ENCODE peak calls at places on chromosome 3, in four cellular contexts. One of them, this sample, is unnamed.

GRCh38 chr3:16743276-16743675 is 138.1 kb upstream of the DAZL start:
- DNase-seq in brain microvascular endothelial cell: no peak
- DNase-seq in activated naive CD4-positive, alpha-beta T cell treated with anti-CD3 and anti-CD28 coated beads, Interleukin-2, amount 10 ng/mL, durations not matched to agents 7 days and 5 days: no peak
- DNase-seq in posterior cingulate gyrus: no peak
- DNase-seq in this sample: no peak

GRCh38 chr3:8886556-8886955 is 76.7 kb downstream of the RAD18 start:
- DNase-seq in brain microvascular endothelial cell: peak
- DNase-seq in activated naive CD4-positive, alpha-beta T cell treated with anti-CD3 and anti-CD28 coated beads, Interleukin-2, amount 10 ng/mL, durations not matched to agents 7 days and 5 days: no peak
- DNase-seq in posterior cingulate gyrus: no peak
- DNase-seq in this sample: no peak

GRCh38 chr3:72485649-72486048 is 362.6 kb downstream of the SHQ1 start:
- DNase-seq in brain microvascular endothelial cell: no peak
- DNase-seq in activated naive CD4-positive, alpha-beta T cell treated with anti-CD3 and anti-CD28 coated beads, Interleukin-2, amount 10 ng/mL, durations not matched to agents 7 days and 5 days: no peak
- DNase-seq in posterior cingulate gyrus: no peak
- DNase-seq in this sample: no peak

GRCh38 chr3:43951813-43952212 is 261.1 kb downstream of the ABHD5 start:
- DNase-seq in brain microvascular endothelial cell: no peak
- DNase-seq in activated naive CD4-positive, alpha-beta T cell treated with anti-CD3 and anti-CD28 coated beads, Interleukin-2, amount 10 ng/mL, durations not matched to agents 7 days and 5 days: no peak
- DNase-seq in posterior cingulate gyrus: no peak
- DNase-seq in this sample: no peak

GRCh38 chr3:61155701-61156292 is 95.5 kb downstream of the FHIT start:
- DNase-seq in brain microvascular endothelial cell: no peak
- DNase-seq in activated naive CD4-positive, alpha-beta T cell treated with anti-CD3 and anti-CD28 coated beads, Interleukin-2, amount 10 ng/mL, durations not matched to agents 7 days and 5 days: no peak
- DNase-seq in posterior cingulate gyrus: no peak
- DNase-seq in this sample: no peak

GRCh38 chr3:128094295-128095151 is 29.1 kb downstream of the RUVBL1 start:
- DNase-seq in brain microvascular endothelial cell: peak
- DNase-seq in activated naive CD4-positive, alpha-beta T cell treated with anti-CD3 and anti-CD28 coated beads, Interleukin-2, amount 10 ng/mL, durations not matched to agents 7 days and 5 days: no peak
- DNase-seq in posterior cingulate gyrus: no peak
- DNase-seq in this sample: no peak

GRCh38 chr3:149343951-149344350 is 10.5 kb upstream of the TM4SF18 start:
- DNase-seq in brain microvascular endothelial cell: no peak
- DNase-seq in activated naive CD4-positive, alpha-beta T cell treated with anti-CD3 and anti-CD28 coated beads, Interleukin-2, amount 10 ng/mL, durations not matched to agents 7 days and 5 days: no peak
- DNase-seq in posterior cingulate gyrus: no peak
- DNase-seq in this sample: no peak

GRCh38 chr3:58755153-58755552 is 88.6 kb upstream of the FAM3D start:
- DNase-seq in brain microvascular endothelial cell: no peak
- DNase-seq in activated naive CD4-positive, alpha-beta T cell treated with anti-CD3 and anti-CD28 coated beads, Interleukin-2, amount 10 ng/mL, durations not matched to agents 7 days and 5 days: no peak
- DNase-seq in posterior cingulate gyrus: no peak
- DNase-seq in this sample: no peak

GRCh38 chr3:4326868-4327267 is 23.7 kb downstream of the SETMAR start:
- DNase-seq in brain microvascular endothelial cell: no peak
- DNase-seq in activated naive CD4-positive, alpha-beta T cell treated with anti-CD3 and anti-CD28 coated beads, Interleukin-2, amount 10 ng/mL, durations not matched to agents 7 days and 5 days: no peak
- DNase-seq in posterior cingulate gyrus: no peak
- DNase-seq in this sample: no peak

GRCh38 chr3:169658311-169658931 is 5.1 kb downstream of the MECOM start:
- DNase-seq in brain microvascular endothelial cell: no peak
- DNase-seq in activated naive CD4-positive, alpha-beta T cell treated with anti-CD3 and anti-CD28 coated beads, Interleukin-2, amount 10 ng/mL, durations not matched to agents 7 days and 5 days: no peak
- DNase-seq in posterior cingulate gyrus: peak
- DNase-seq in this sample: no peak

GRCh38 chr3:169104541-169104940 is 559.0 kb downstream of the MECOM start:
- DNase-seq in brain microvascular endothelial cell: peak
- DNase-seq in activated naive CD4-positive, alpha-beta T cell treated with anti-CD3 and anti-CD28 coated beads, Interleukin-2, amount 10 ng/mL, durations not matched to agents 7 days and 5 days: no peak
- DNase-seq in posterior cingulate gyrus: no peak
- DNase-seq in this sample: no peak

GRCh38 chr3:174439621-174440349 is 419.3 kb upstream of the NAALADL2 start:
- DNase-seq in brain microvascular endothelial cell: peak
- DNase-seq in activated naive CD4-positive, alpha-beta T cell treated with anti-CD3 and anti-CD28 coated beads, Interleukin-2, amount 10 ng/mL, durations not matched to agents 7 days and 5 days: no peak
- DNase-seq in posterior cingulate gyrus: no peak
- DNase-seq in this sample: no peak

GRCh38 chr3:123605789-123606234 is 21.0 kb upstream of the HACD2 start:
- DNase-seq in brain microvascular endothelial cell: no peak
- DNase-seq in activated naive CD4-positive, alpha-beta T cell treated with anti-CD3 and anti-CD28 coated beads, Interleukin-2, amount 10 ng/mL, durations not matched to agents 7 days and 5 days: no peak
- DNase-seq in posterior cingulate gyrus: no peak
- DNase-seq in this sample: no peak

GRCh38 chr3:152176241-152176640 is 92.5 kb upstream of the MBNL1 start:
- DNase-seq in brain microvascular endothelial cell: peak
- DNase-seq in activated naive CD4-positive, alpha-beta T cell treated with anti-CD3 and anti-CD28 coated beads, Interleukin-2, amount 10 ng/mL, durations not matched to agents 7 days and 5 days: no peak
- DNase-seq in posterior cingulate gyrus: no peak
- DNase-seq in this sample: no peak

GRCh38 chr3:187955076-187955952 is 198.6 kb upstream of the LPP start:
- DNase-seq in brain microvascular endothelial cell: peak
- DNase-seq in activated naive CD4-positive, alpha-beta T cell treated with anti-CD3 and anti-CD28 coated beads, Interleukin-2, amount 10 ng/mL, durations not matched to agents 7 days and 5 days: no peak
- DNase-seq in posterior cingulate gyrus: no peak
- DNase-seq in this sample: no peak

GRCh38 chr3:44114142-44114541 is 127.5 kb upstream of the TOPAZ1 start:
- DNase-seq in brain microvascular endothelial cell: peak
- DNase-seq in activated naive CD4-positive, alpha-beta T cell treated with anti-CD3 and anti-CD28 coated beads, Interleukin-2, amount 10 ng/mL, durations not matched to agents 7 days and 5 days: peak
- DNase-seq in posterior cingulate gyrus: no peak
- DNase-seq in this sample: peak

GRCh38 chr3:185134532-185134931 is 18.3 kb downstream of the C3orf70 start:
- DNase-seq in brain microvascular endothelial cell: no peak
- DNase-seq in activated naive CD4-positive, alpha-beta T cell treated with anti-CD3 and anti-CD28 coated beads, Interleukin-2, amount 10 ng/mL, durations not matched to agents 7 days and 5 days: no peak
- DNase-seq in posterior cingulate gyrus: no peak
- DNase-seq in this sample: no peak

GRCh38 chr3:8497582-8497981 is 4.0 kb upstream of the LMCD1 start:
- DNase-seq in brain microvascular endothelial cell: peak
- DNase-seq in activated naive CD4-positive, alpha-beta T cell treated with anti-CD3 and anti-CD28 coated beads, Interleukin-2, amount 10 ng/mL, durations not matched to agents 7 days and 5 days: no peak
- DNase-seq in posterior cingulate gyrus: no peak
- DNase-seq in this sample: no peak

GRCh38 chr3:46208167-46208704 is at the start of gene CCR1:
- DNase-seq in brain microvascular endothelial cell: peak
- DNase-seq in activated naive CD4-positive, alpha-beta T cell treated with anti-CD3 and anti-CD28 coated beads, Interleukin-2, amount 10 ng/mL, durations not matched to agents 7 days and 5 days: peak
- DNase-seq in posterior cingulate gyrus: no peak
- DNase-seq in this sample: peak

GRCh38 chr3:45143673-45144670 is 2.2 kb downstream of the CDCP1 start:
- DNase-seq in brain microvascular endothelial cell: no peak
- DNase-seq in activated naive CD4-positive, alpha-beta T cell treated with anti-CD3 and anti-CD28 coated beads, Interleukin-2, amount 10 ng/mL, durations not matched to agents 7 days and 5 days: no peak
- DNase-seq in posterior cingulate gyrus: no peak
- DNase-seq in this sample: no peak

GRCh38 chr3:38966956-38967795 is 84.6 kb downstream of the SCN11A start:
- DNase-seq in brain microvascular endothelial cell: no peak
- DNase-seq in activated naive CD4-positive, alpha-beta T cell treated with anti-CD3 and anti-CD28 coated beads, Interleukin-2, amount 10 ng/mL, durations not matched to agents 7 days and 5 days: no peak
- DNase-seq in posterior cingulate gyrus: no peak
- DNase-seq in this sample: no peak

GRCh38 chr3:94936023-94936580 is 873.2 kb downstream of the NSUN3 start:
- DNase-seq in brain microvascular endothelial cell: no peak
- DNase-seq in activated naive CD4-positive, alpha-beta T cell treated with anti-CD3 and anti-CD28 coated beads, Interleukin-2, amount 10 ng/mL, durations not matched to agents 7 days and 5 days: no peak
- DNase-seq in posterior cingulate gyrus: no peak
- DNase-seq in this sample: no peak

GRCh38 chr3:158791259-158791920 is 10.5 kb upstream of the MFSD1 start:
- DNase-seq in brain microvascular endothelial cell: peak
- DNase-seq in activated naive CD4-positive, alpha-beta T cell treated with anti-CD3 and anti-CD28 coated beads, Interleukin-2, amount 10 ng/mL, durations not matched to agents 7 days and 5 days: peak
- DNase-seq in posterior cingulate gyrus: no peak
- DNase-seq in this sample: peak

GRCh38 chr3:197463279-197463678 is 92.5 kb downstream of the BDH1 start:
- DNase-seq in brain microvascular endothelial cell: no peak
- DNase-seq in activated naive CD4-positive, alpha-beta T cell treated with anti-CD3 and anti-CD28 coated beads, Interleukin-2, amount 10 ng/mL, durations not matched to agents 7 days and 5 days: no peak
- DNase-seq in posterior cingulate gyrus: no peak
- DNase-seq in this sample: no peak

GRCh38 chr3:66372681-66373350 is 128.0 kb downstream of the LRIG1 start:
- DNase-seq in brain microvascular endothelial cell: no peak
- DNase-seq in activated naive CD4-positive, alpha-beta T cell treated with anti-CD3 and anti-CD28 coated beads, Interleukin-2, amount 10 ng/mL, durations not matched to agents 7 days and 5 days: peak
- DNase-seq in posterior cingulate gyrus: no peak
- DNase-seq in this sample: peak

GRCh38 chr3:177330771-177331170 is 133.5 kb upstream of the TBL1XR1 start:
- DNase-seq in brain microvascular endothelial cell: no peak
- DNase-seq in activated naive CD4-positive, alpha-beta T cell treated with anti-CD3 and anti-CD28 coated beads, Interleukin-2, amount 10 ng/mL, durations not matched to agents 7 days and 5 days: no peak
- DNase-seq in posterior cingulate gyrus: no peak
- DNase-seq in this sample: no peak

GRCh38 chr3:173287361-173287760 is 110.2 kb upstream of the NLGN1 start:
- DNase-seq in brain microvascular endothelial cell: no peak
- DNase-seq in activated naive CD4-positive, alpha-beta T cell treated with anti-CD3 and anti-CD28 coated beads, Interleukin-2, amount 10 ng/mL, durations not matched to agents 7 days and 5 days: no peak
- DNase-seq in posterior cingulate gyrus: no peak
- DNase-seq in this sample: no peak

GRCh38 chr3:183498634-183499033 is 56.9 kb downstream of the KLHL6 start:
- DNase-seq in brain microvascular endothelial cell: no peak
- DNase-seq in activated naive CD4-positive, alpha-beta T cell treated with anti-CD3 and anti-CD28 coated beads, Interleukin-2, amount 10 ng/mL, durations not matched to agents 7 days and 5 days: no peak
- DNase-seq in posterior cingulate gyrus: no peak
- DNase-seq in this sample: no peak

GRCh38 chr3:181326637-181327223 is 337.2 kb upstream of the DNAJC19 start:
- DNase-seq in brain microvascular endothelial cell: peak
- DNase-seq in activated naive CD4-positive, alpha-beta T cell treated with anti-CD3 and anti-CD28 coated beads, Interleukin-2, amount 10 ng/mL, durations not matched to agents 7 days and 5 days: no peak
- DNase-seq in posterior cingulate gyrus: no peak
- DNase-seq in this sample: no peak

GRCh38 chr3:74559301-74559700 is 55.2 kb downstream of the CNTN3 start:
- DNase-seq in brain microvascular endothelial cell: no peak
- DNase-seq in activated naive CD4-positive, alpha-beta T cell treated with anti-CD3 and anti-CD28 coated beads, Interleukin-2, amount 10 ng/mL, durations not matched to agents 7 days and 5 days: no peak
- DNase-seq in posterior cingulate gyrus: peak
- DNase-seq in this sample: no peak

GRCh38 chr3:74302274-74302673 is 312.2 kb downstream of the CNTN3 start:
- DNase-seq in brain microvascular endothelial cell: no peak
- DNase-seq in activated naive CD4-positive, alpha-beta T cell treated with anti-CD3 and anti-CD28 coated beads, Interleukin-2, amount 10 ng/mL, durations not matched to agents 7 days and 5 days: no peak
- DNase-seq in posterior cingulate gyrus: no peak
- DNase-seq in this sample: no peak

GRCh38 chr3:152291649-152292066 is 22.9 kb downstream of the MBNL1 start:
- DNase-seq in brain microvascular endothelial cell: peak
- DNase-seq in activated naive CD4-positive, alpha-beta T cell treated with anti-CD3 and anti-CD28 coated beads, Interleukin-2, amount 10 ng/mL, durations not matched to agents 7 days and 5 days: no peak
- DNase-seq in posterior cingulate gyrus: no peak
- DNase-seq in this sample: no peak

GRCh38 chr3:68088636-68089035 is 434.2 kb upstream of the SUCLG2 start:
- DNase-seq in brain microvascular endothelial cell: no peak
- DNase-seq in activated naive CD4-positive, alpha-beta T cell treated with anti-CD3 and anti-CD28 coated beads, Interleukin-2, amount 10 ng/mL, durations not matched to agents 7 days and 5 days: no peak
- DNase-seq in posterior cingulate gyrus: no peak
- DNase-seq in this sample: no peak

GRCh38 chr3:8589880-8590556 is 54.6 kb downstream of the SSUH2 start:
- DNase-seq in brain microvascular endothelial cell: no peak
- DNase-seq in activated naive CD4-positive, alpha-beta T cell treated with anti-CD3 and anti-CD28 coated beads, Interleukin-2, amount 10 ng/mL, durations not matched to agents 7 days and 5 days: no peak
- DNase-seq in posterior cingulate gyrus: no peak
- DNase-seq in this sample: no peak

GRCh38 chr3:126944089-126944965 is 38.6 kb upstream of the PLXNA1 start:
- DNase-seq in brain microvascular endothelial cell: no peak
- DNase-seq in activated naive CD4-positive, alpha-beta T cell treated with anti-CD3 and anti-CD28 coated beads, Interleukin-2, amount 10 ng/mL, durations not matched to agents 7 days and 5 days: no peak
- DNase-seq in posterior cingulate gyrus: no peak
- DNase-seq in this sample: no peak

This sample was measured in activated CD4-positive, alpha-beta memory T cell treated with anti-CD3 and anti-CD28 coated beads, Interleukin-2, amount 10 ng/mL, durations not matched to agents 7 days and 5 days.